ENCODE peak calls at places on chromosome 4, in six cellular contexts. N is renal cortical epithelial cell; D is RPMI7951; V is naive B cell; K is activated CD8-positive, alpha-beta memory T cell treated with anti-CD3 and anti-CD28 coated beads for 24 hours; W is NCI-H1092 treated with DMSO at 0.1 percent for 48 hours. B is an unnamed sample.

GRCh38 chr4:37967749-37968148 is 7.6 kb downstream of the PTTG2 start:
- DNase-seq in N (no peak), D (no peak), V (no peak), K (no peak), W (no peak), B (no peak)

GRCh38 chr4:60579335-60579734 is 620.8 kb upstream of the ADGRL3 start:
- DNase-seq in N (no peak), D (no peak), V (no peak), K (no peak), W (no peak), B (no peak)

GRCh38 chr4:36651253-36651652 is 369.8 kb downstream of the DTHD1 start:
- DNase-seq in N (peak), D (no peak), V (no peak), K (no peak), W (no peak), B (no peak)

GRCh38 chr4:5812506-5813229 is 80.2 kb downstream of the CRMP1 start:
- DNase-seq in N (peak), D (peak), V (peak), K (no peak), W (peak), B (peak)

GRCh38 chr4:26140150-26140898 is 180.5 kb upstream of the RBPJ start:
- DNase-seq in N (peak), D (peak), V (no peak), K (no peak), W (no peak), B (no peak)

GRCh38 chr4:4574792-4575191 is 32.9 kb upstream of the STX18 start:
- DNase-seq in N (peak), D (peak), V (no peak), K (no peak), W (no peak), B (no peak)

GRCh38 chr4:113468165-113469022 is 293.1 kb downstream of the CAMK2D start:
- DNase-seq in N (peak), D (peak), V (no peak), K (no peak), W (no peak), B (no peak)

GRCh38 chr4:16248605-16249004 is 22.3 kb upstream of the TAPT1 start:
- DNase-seq in N (no peak), D (no peak), V (no peak), K (no peak), W (no peak), B (no peak)

GRCh38 chr4:175271010-175271630 is 353.0 kb downstream of the ADAM29 start:
- DNase-seq in N (no peak), D (no peak), V (no peak), K (no peak), W (no peak), B (no peak)

GRCh38 chr4:147194107-147194506 is 248.4 kb upstream of the TTC29 start:
- DNase-seq in N (no peak), D (no peak), V (no peak), K (no peak), W (no peak), B (no peak)

GRCh38 chr4:52051213-52051614 is at the start of gene SPATA18:
- DNase-seq in N (no peak), D (no peak), V (peak), K (no peak), W (no peak), B (no peak)

GRCh38 chr4:11495291-11495690 is 66.6 kb upstream of the HS3ST1 start:
- DNase-seq in N (no peak), D (peak), V (no peak), K (no peak), W (no peak), B (no peak)

GRCh38 chr4:123390846-123391456 is 5.6 kb upstream of the SPRY1 start:
- DNase-seq in N (peak), D (peak), V (peak), K (no peak), W (peak), B (peak)

GRCh38 chr4:46329118-46329976 is 60.6 kb downstream of the GABRA2 start:
- DNase-seq in N (peak), D (no peak), V (no peak), K (no peak), W (peak), B (peak)

B was measured in NCI-H82.